ENCODE peak calls at places on chromosomes 11 and 22, in four cellular contexts. X, G, O and S are unnamed samples.

GRCh38 chr11:66950113-66950535 is 8.1 kb downstream of the PC start:
- DNase-seq in X (no peak), O (no peak), G (peak; percentile 58), S (no peak)

GRCh38 chr22:25702046-25702445 is 39.9 kb upstream of the MYO18B start:
- DNase-seq in X (no peak), O (no peak), G (no peak), S (no peak)

GRCh38 chr11:47948137-47948536 is 32.2 kb upstream of the PTPRJ start:
- DNase-seq in G (no peak), O (no peak), X (no peak), S (no peak)

GRCh38 chr11:119179983-119180382 is 5.3 kb upstream of the NHERF4 start:
- DNase-seq in X (no peak), O (no peak), G (no peak), S (no peak)

GRCh38 chr11:77819921-77820564 is 479 bp downstream of the RSF1 start:
- DNase-seq in G (peak; percentile 78), O (peak; percentile 37), X (peak; percentile 51), S (no peak)

GRCh38 chr11:134047586-134047999 is 21.3 kb upstream of the JAM3 start:
- DNase-seq in G (no peak), O (no peak), X (no peak), S (peak; percentile 68)

GRCh38 chr11:4643084-4643483 is 698 bp upstream of the OR51E1 start:
- DNase-seq in O (no peak), X (no peak), G (no peak), S (no peak)

GRCh38 chr11:75013051-75013450 is 24.3 kb downstream of the NEU3 start:
- DNase-seq in X (no peak), G (no peak), O (no peak), S (no peak)

GRCh38 chr11:77596626-77597025 is 6.9 kb downstream of the AQP11 start:
- DNase-seq in X (no peak), O (no peak), G (no peak), S (no peak)

GRCh38 chr11:280762-281485 is 2.7 kb downstream of the NLRP6 start:
- DNase-seq in G (peak; percentile 74), O (peak; percentile 49), X (no peak), S (peak; percentile 88)

GRCh38 chr11:2376751-2377451 is at the start of gene CD81:
- DNase-seq in O (peak; percentile 59), X (peak; percentile 42), G (peak; percentile 79), S (peak; percentile 81)

GRCh38 chr11:119207300-119207570 is 1.1 kb downstream of the CBL start:
- DNase-seq in X (no peak), G (no peak), O (no peak), S (no peak)

GRCh38 chr11:121127809-121128208 is 26.8 kb downstream of the TECTA start:
- DNase-seq in X (no peak), G (no peak), O (no peak), S (no peak)

GRCh38 chr11:15920856-15921629 is 435.3 kb downstream of the SOX6 start:
- DNase-seq in G (no peak), O (no peak), X (no peak), S (no peak)

GRCh38 chr22:19983701-19984100 is 32.9 kb downstream of the ARVCF start:
- DNase-seq in O (no peak), G (peak; percentile 27), X (no peak), S (peak; percentile 65)

DNA sequence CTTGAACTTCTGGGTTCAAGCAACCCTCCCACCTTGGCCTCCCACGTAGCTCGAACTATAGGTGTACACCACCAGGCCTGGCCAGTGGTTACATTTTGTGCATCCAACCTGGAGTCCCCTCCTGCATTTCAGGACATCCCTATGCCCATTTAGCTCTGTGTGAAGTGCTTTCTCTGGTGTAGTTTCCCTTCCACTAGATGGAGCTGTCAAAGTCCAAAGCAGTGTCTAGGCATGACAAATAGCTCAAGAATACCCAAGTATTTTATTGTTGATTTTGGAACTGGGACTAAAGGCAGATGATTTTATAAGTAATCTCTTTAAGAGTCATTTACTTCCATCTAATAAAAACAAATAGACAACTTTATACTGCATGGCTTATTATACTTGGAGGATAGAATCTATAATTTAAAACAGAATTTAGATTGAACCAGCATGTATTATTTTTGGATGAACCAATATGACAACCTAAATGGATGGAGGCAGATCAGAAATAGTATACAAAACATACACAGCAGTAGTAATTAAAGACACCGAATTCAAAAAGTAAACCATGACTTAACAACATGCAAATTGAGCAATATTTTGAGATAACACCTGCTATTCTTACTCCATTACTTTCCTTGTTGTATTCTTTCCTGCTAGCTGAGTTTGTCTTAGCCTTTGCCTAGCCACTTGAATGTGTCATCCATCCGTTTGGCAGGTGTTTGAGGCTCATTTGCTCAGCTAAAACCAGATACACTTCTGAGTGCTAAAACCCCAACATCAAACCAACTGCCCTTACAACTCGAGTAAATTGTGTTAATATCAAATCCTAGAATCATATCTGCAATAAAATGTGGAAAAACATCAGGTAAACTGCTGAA is 37.7 kb downstream of the EIF4ENIF1 start:
- DNase-seq in O (no peak), X (no peak), G (no peak), S (no peak)
- TF ChIP-seq CTCF in O (peak; percentile 34), X (peak; percentile 52), G (peak; percentile 15), S (peak; percentile 79)

GRCh38 chr22:39530136-39530535 is 2.4 kb downstream of the RPS19BP1 start:
- DNase-seq in G (no peak), X (no peak), O (no peak), S (no peak)

GRCh38 chr22:39532215-39533071 is at the start of gene RPS19BP1:
- DNase-seq in X (peak; percentile 97), O (peak; percentile 99), G (peak; percentile 100), S (peak; percentile 98)

GRCh38 chr22:39528681-39529486 is 3.7 kb downstream of the RPS19BP1 start:
- DNase-seq in O (peak; percentile 93), X (peak; percentile 88), G (peak; percentile 97), S (peak; percentile 95)

GRCh38 chr22:39529487-39529851 is 3.1 kb downstream of the RPS19BP1 start:
- DNase-seq in G (no peak), O (no peak), X (no peak), S (no peak)

GRCh38 chr22:39530692-39531331 is 1.7 kb downstream of the RPS19BP1 start:
- DNase-seq in X (no peak), G (peak; percentile 52), O (no peak), S (no peak)
- TF ChIP-seq CTCF in X (peak; percentile 31), G (no peak), O (no peak), S (peak; percentile 66)

GRCh38 chr22:32202161-32202538 is 2.7 kb downstream of the RFPL2 start:
- DNase-seq in X (no peak), G (no peak), O (no peak), S (no peak)

GRCh38 chr22:32200752-32201151 is 4.1 kb downstream of the RFPL2 start:
- DNase-seq in X (no peak), G (no peak), O (no peak), S (no peak)

GRCh38 chr22:32202539-32203180 is 2.2 kb downstream of the RFPL2 start:
- DNase-seq in O (no peak), G (peak; percentile 61), X (peak; percentile 45), S (no peak)

GRCh38 chr22:32199961-32200360 is 4.9 kb downstream of the RFPL2 start:
- DNase-seq in G (no peak), O (no peak), X (no peak), S (no peak)

DNA sequence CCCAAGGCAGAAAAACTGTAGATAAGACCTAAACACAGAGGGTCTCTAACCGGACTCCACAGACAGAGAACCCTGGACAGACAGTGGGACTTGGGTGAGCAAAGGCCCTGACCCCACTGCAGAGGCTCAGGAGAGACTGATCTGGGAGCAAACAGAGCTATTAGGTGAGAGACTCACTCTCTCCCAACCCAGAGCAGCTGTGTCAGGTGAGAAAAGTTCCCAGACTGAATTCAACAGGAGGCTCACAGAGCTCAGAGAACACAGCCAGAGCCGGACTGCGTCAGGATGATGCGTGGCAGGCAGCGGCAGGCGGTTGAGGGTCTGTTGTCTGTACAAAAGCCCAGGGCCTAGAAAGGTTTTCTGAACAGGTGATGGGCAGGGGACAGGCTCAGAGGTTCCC is 5.5 kb downstream of the RFPL2 start:
- DNase-seq in O (no peak), X (no peak), G (no peak), S (no peak)
- TF ChIP-seq CTCF in O (no peak), X (no peak), G (no peak), S (no peak)

DNA sequence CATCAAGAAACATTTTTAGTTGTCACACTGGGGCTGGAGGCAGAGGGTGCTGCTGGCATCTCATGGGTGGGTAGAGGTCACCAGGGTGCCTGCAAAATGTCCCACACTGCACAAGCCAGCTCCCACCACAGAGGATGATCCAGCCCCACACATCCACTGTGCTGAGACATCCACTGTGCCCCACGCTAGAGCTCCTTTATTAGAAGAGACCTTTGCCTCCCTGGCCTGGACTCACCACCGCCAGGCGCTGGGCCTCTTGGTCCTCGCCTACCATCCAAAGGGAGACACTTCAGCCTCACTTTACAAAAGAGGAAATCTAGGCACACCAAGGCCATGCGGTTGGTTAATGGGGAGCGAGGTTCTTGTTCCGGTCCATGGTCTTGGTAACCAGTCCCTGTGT is 3.4 kb upstream of the ANO1 start:
- DNase-seq in O (no peak), X (no peak), G (no peak), S (no peak)
- TF ChIP-seq CTCF in O (no peak), X (no peak), G (no peak), S (no peak)

GRCh38 chr22:35407352-35407751 is 7.4 kb downstream of the MCM5 start:
- DNase-seq in X (no peak), G (no peak), O (no peak), S (no peak)

GRCh38 chr22:35409783-35410662 is 10.1 kb downstream of the MCM5 start:
- DNase-seq in O (peak; percentile 81), G (peak; percentile 70), X (no peak), S (no peak)

GRCh38 chr22:35413624-35414023 is 13.7 kb downstream of the MCM5 start:
- DNase-seq in O (no peak), G (no peak), X (no peak), S (no peak)

GRCh38 chr22:35410663-35411034 is 10.7 kb downstream of the MCM5 start:
- DNase-seq in G (no peak), X (no peak), O (no peak), S (no peak)

GRCh38 chr22:35411112-35411511 is 11.2 kb downstream of the MCM5 start:
- DNase-seq in O (peak; percentile 67), G (no peak), X (no peak), S (no peak)
- TF ChIP-seq CTCF in O (peak; percentile 42), G (no peak), X (no peak), S (no peak)

GRCh38 chr22:37561209-37562048 is 1.1 kb downstream of the CDC42EP1 start:
- DNase-seq in O (peak; percentile 78), X (peak; percentile 87), G (peak; percentile 92), S (no peak)
- TF ChIP-seq CTCF in O (peak; percentile 74), X (peak; percentile 90), G (peak; percentile 81), S (peak; percentile 92)

GRCh38 chr22:37002633-37003032 is 16.6 kb downstream of the TST start:
- DNase-seq in O (no peak), G (no peak), X (no peak), S (no peak)

GRCh38 chr22:37000676-37001534 is 18.3 kb downstream of the TST start:
- DNase-seq in X (no peak), O (no peak), G (no peak), S (no peak)

GRCh38 chr22:36999463-36999862 is 19.8 kb downstream of the TST start:
- DNase-seq in G (no peak), X (no peak), O (no peak), S (no peak)

GRCh38 chr22:37001826-37002225 is 17.4 kb downstream of the TST start:
- DNase-seq in G (no peak), X (no peak), O (no peak), S (no peak)

GRCh38 chr22:36998620-36999351 is 20.5 kb downstream of the TST start:
- DNase-seq in G (no peak), X (no peak), O (no peak), S (no peak)
- TF ChIP-seq CTCF in G (no peak), X (no peak), O (no peak), S (peak; percentile 31)